ENCODE peak calls at places on chromosome 5, in six cellular contexts. D is adrenal gland, G is tibial nerve, R is upper lobe of right lung, K is tibial artery, B is right atrium auricular region. N is an unnamed sample.

GRCh38 chr5:96280946-96281393 is 152.1 kb downstream of the PCSK1 start:
- DNase-seq in D (no peak), G (no peak), R (no peak), K (no peak), B (no peak), N (no peak)

GRCh38 chr5:177550120-177550519 is 4.2 kb downstream of the FAM193B start:
- DNase-seq in D (no peak), G (no peak), R (no peak), K (no peak), B (no peak), N (no peak)

GRCh38 chr5:136048966-136049365 is 20.2 kb downstream of the TGFBI start:
- DNase-seq in D (no peak), G (no peak), R (peak; percentile 25), K (no peak), B (no peak), N (no peak)

GRCh38 chr5:79613571-79613970 is 1.3 kb downstream of the TENT2 start:
- DNase-seq in D (no peak), G (no peak), R (no peak), K (no peak), B (no peak), N (no peak)

GRCh38 chr5:98905857-98906688 is 22.7 kb downstream of the CHD1 start:
- DNase-seq in D (no peak), G (no peak), R (no peak), K (no peak), B (no peak), N (no peak)

GRCh38 chr5:56026863-56027300 is 32.1 kb upstream of the IL6ST start:
- DNase-seq in D (no peak), G (no peak), R (no peak), K (no peak), B (no peak), N (no peak)

GRCh38 chr5:14958196-14958595 is 86.6 kb upstream of the ANKH start:
- DNase-seq in D (no peak), G (no peak), R (no peak), K (no peak), B (no peak), N (no peak)

GRCh38 chr5:10123254-10123989 is 126.3 kb downstream of the ATPSCKMT start:
- DNase-seq in D (no peak), G (no peak), R (no peak), K (no peak), B (no peak), N (no peak)

GRCh38 chr5:54895816-54896341 is 89.5 kb downstream of the ESM1 start:
- DNase-seq in D (peak; percentile 33), G (no peak), R (no peak), K (no peak), B (no peak), N (no peak)

GRCh38 chr5:162591724-162592123 is 524.2 kb downstream of the GABRG2 start:
- DNase-seq in D (no peak), G (no peak), R (no peak), K (no peak), B (no peak), N (no peak)

GRCh38 chr5:10586008-10586407 is 22.1 kb downstream of the ANKRD33B start:
- DNase-seq in D (no peak), G (no peak), R (no peak), K (no peak), B (no peak), N (no peak)

GRCh38 chr5:34582364-34582763 is 73.8 kb upstream of the RAI14 start:
- DNase-seq in D (no peak), G (no peak), R (no peak), K (no peak), B (no peak), N (no peak)

GRCh38 chr5:53983568-53984465 is 326.6 kb downstream of the ARL15 start:
- DNase-seq in D (no peak), G (no peak), R (no peak), K (no peak), B (no peak), N (no peak)

GRCh38 chr5:36875051-36875788 is 1.3 kb upstream of the NIPBL start:
- DNase-seq in D (peak; percentile 63), G (peak; percentile 17), R (peak; percentile 81), K (peak; percentile 59), B (peak; percentile 69), N (no peak)

GRCh38 chr5:104347119-104347708 is 784.6 kb upstream of the NUDT12 start:
- DNase-seq in D (no peak), G (no peak), R (no peak), K (no peak), B (no peak), N (no peak)

GRCh38 chr5:61301820-61302563 is 30.1 kb upstream of the ZSWIM6 start:
- DNase-seq in D (peak; percentile 87), G (no peak), R (peak; percentile 67), K (peak; percentile 87), B (peak; percentile 86), N (no peak)

GRCh38 chr5:55997742-55998351 is 3.1 kb upstream of the IL6ST start:
- DNase-seq in D (no peak), G (no peak), R (no peak), K (no peak), B (no peak), N (no peak)

GRCh38 chr5:132479073-132479811 is 11.3 kb downstream of the IRF1 start:
- DNase-seq in D (no peak), G (no peak), R (no peak), K (no peak), B (no peak), N (no peak)

GRCh38 chr5:53434566-53434965 is 45.9 kb upstream of the FST start:
- DNase-seq in D (peak; percentile 31), G (no peak), R (no peak), K (no peak), B (no peak), N (no peak)

GRCh38 chr5:32332361-32332760 is 19.6 kb upstream of the MTMR12 start:
- DNase-seq in D (no peak), G (no peak), R (no peak), K (no peak), B (no peak), N (no peak)

GRCh38 chr5:53557386-53557785 is 3.1 kb upstream of the NDUFS4 start:
- DNase-seq in D (no peak), G (no peak), R (no peak), K (no peak), B (no peak), N (no peak)

GRCh38 chr5:72848474-72849428 is 32.3 kb downstream of the TNPO1 start:
- DNase-seq in D (peak; percentile 68), G (no peak), R (peak; percentile 83), K (peak; percentile 42), B (no peak), N (no peak)

GRCh38 chr5:173329370-173330150 is 1.3 kb upstream of the STC2 start:
- DNase-seq in D (no peak), G (no peak), R (no peak), K (no peak), B (no peak), N (no peak)

GRCh38 chr5:132272341-132273210 is 15.1 kb downstream of the PDLIM4 start:
- DNase-seq in D (peak; percentile 69), G (peak; percentile 47), R (no peak), K (no peak), B (no peak), N (no peak)

GRCh38 chr5:37695651-37696050 is 144.2 kb downstream of the GDNF start:
- DNase-seq in D (no peak), G (no peak), R (no peak), K (no peak), B (no peak), N (no peak)

GRCh38 chr5:132883261-132883834 is 9.9 kb downstream of the LEAP2 start:
- DNase-seq in D (peak; percentile 62), G (no peak), R (no peak), K (peak; percentile 46), B (peak; percentile 66), N (no peak)

GRCh38 chr5:125257057-125257970 is 510.9 kb upstream of the ZNF608 start:
- DNase-seq in D (no peak), G (no peak), R (no peak), K (no peak), B (no peak), N (no peak)
- H3K27ac ChIP-seq in D (no peak overlapping the region), G (no peak overlapping the region), R (no peak overlapping the region), K (no peak overlapping the region), B (peak overlapping the region; percentile 29), N (no peak overlapping the region)

DNA sequence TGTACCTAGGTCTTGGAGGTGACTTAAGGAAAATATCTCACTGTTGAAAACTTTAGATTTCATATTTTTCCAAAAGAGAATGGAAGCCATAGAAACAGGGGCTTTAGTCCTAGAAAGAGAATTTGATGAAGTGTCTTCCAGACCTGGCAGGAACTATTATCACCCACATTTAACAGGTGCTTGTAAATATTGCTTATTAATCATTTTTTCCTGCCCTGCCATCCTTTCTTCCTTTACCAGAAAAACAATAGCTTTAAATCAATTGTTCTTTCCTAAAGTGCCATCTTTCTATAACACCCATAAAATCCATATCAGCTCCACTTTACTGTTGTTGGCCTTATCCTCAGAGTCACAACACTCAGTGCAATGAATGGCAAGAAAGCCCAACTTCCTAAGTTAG is 350.9 kb downstream of the YTHDC2 start:
- DNase-seq in D (no peak), G (no peak), R (no peak), K (no peak), B (no peak), N (no peak)
- H3K4me1 ChIP-seq in D (no peaks in the 10 kb centered on the region), G (no peaks in the 10 kb centered on the region), R (no peaks in the 10 kb centered on the region), K (no peaks in the 10 kb centered on the region), B (no peaks in the 10 kb centered on the region), N (no peaks in the 10 kb centered on the region)

DNA sequence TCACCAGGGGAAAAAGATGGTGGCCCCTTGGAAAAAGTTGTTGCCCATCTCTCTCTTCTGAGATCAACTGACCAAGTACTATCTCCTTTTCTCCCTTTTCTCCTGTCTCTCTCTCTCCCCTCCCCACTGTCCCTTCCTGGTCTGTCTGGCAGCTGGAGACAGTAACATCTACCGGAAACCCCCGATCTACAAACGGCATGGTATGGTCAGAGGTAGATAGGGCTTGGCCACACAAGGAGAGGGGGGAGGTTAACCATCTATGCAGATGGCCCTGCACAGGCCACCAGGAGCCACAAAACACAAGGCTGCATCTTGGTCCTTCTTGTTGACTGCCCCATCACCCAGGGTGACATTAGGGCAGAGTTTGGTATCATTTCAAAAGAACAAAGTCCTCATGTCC is 29.3 kb upstream of the AFAP1L1 start:
- DNase-seq in D (no peak), G (no peak), R (no peak), K (no peak), B (no peak), N (no peak)
- H3K27me3 ChIP-seq in D (no peaks in the 10 kb centered on the region), G (no peaks in the 10 kb centered on the region), R (no peaks in the 10 kb centered on the region), K (no peaks in the 10 kb centered on the region), B (no peaks in the 10 kb centered on the region), N (no peaks in the 10 kb centered on the region)

DNA sequence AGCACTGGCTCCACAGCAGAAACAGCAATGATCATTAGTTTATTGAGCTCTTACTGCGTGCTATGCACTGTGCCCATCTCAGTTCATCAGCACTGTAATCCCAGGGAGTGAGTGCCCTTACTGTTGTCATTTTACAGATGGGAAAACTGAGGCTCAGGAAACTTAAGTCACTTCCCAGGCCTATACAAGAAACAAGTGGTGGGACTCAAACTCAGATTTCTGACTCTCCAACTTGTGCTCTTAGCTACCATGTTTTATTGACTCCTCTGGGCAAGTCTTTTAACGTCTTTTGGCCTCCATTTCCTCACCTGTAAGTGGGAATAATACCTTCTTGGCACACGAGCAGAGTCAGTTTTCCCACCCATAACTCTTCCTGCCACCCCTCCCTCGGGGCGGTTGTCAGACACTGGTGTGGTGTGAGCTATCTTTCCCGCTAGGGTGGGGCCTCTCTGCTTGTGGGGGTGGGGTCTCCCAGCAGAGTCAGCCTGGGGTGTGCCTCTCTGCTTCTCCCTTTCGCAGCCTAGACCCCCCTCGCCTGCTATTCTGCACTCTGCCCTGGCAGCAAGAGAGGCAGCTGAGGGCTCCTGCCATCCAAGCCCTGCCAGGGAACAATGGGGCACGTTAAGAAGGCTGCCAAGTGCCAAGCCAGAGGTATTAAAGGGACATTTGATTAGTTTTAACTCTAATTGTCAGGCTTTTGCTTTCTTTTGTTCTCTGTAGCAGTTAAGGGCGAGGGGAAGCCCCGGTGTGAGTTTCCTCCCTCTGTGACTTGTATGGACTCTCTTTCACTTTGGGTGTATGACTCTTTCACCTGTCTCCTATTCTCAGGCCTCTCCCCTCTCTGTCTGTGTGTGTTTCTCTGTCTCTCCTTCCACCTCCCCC is 12.1 kb downstream of the GALNT10 start:
- DNase-seq in D (no peak), G (no peak), R (no peak), K (no peak), B (no peak), N (no peak)
- H3K27ac ChIP-seq in D (no peak overlapping the region), G (no peak overlapping the region), R (no peak overlapping the region), K (no peak overlapping the region), B (no peak overlapping the region), N (no peak overlapping the region)

N was measured in iPS DF 6.9.